ENCODE peak calls at places on chromosomes 7 and 10, in four cellular contexts. M is GM12865, J is NB4, B is HepG2. A is an unnamed sample.

GRCh38 chr7:5388273-5388866 is 35.3 kb downstream of the TNRC18 start:
- DNase-seq in M (no peak), B (no peak), J (no peak), A (no peak)

GRCh38 chr10:70162892-70163201 is 7.5 kb downstream of the SAR1A start:
- DNase-seq in J (peak), M (peak), B (no peak), A (no peak)

GRCh38 chr10:117138838-117139580 is 939 bp upstream of the VAX1 start:
- DNase-seq in M (no peak), B (no peak), J (no peak), A (no peak)

GRCh38 chr10:63431962-63432797 is 33.6 kb downstream of the JMJD1C start:
- DNase-seq in M (peak), B (no peak), J (peak), A (no peak)

GRCh38 chr10:129963831-129964501 is at the start of gene EBF3:
- DNase-seq in B (no peak), J (peak), M (no peak), A (peak)

GRCh38 chr10:50469778-50470193 is 154.0 kb downstream of the SGMS1 start:
- DNase-seq in J (peak), B (no peak), M (peak), A (no peak)

GRCh38 chr10:123160311-123160980 is 6.2 kb downstream of the BUB3 start:
- DNase-seq in M (peak), J (peak), B (no peak), A (no peak)

GRCh38 chr10:43354879-43355380 is 16.5 kb upstream of the FXYD4 start:
- DNase-seq in B (no peak), M (no peak), J (no peak), A (no peak)

GRCh38 chr7:99326408-99326782 is 697 bp downstream of the ARPC1A start:
- DNase-seq in M (no peak), B (no peak), J (no peak), A (no peak)

GRCh38 chr7:956031-956430 is 1.6 kb upstream of the ADAP1 start:
- DNase-seq in J (peak), B (no peak), M (no peak), A (no peak)

GRCh38 chr10:72016608-72017310 is 52.6 kb downstream of the CHST3 start:
- DNase-seq in B (no peak), M (no peak), J (no peak), A (no peak)

GRCh38 chr10:95756796-95757657 is 1.1 kb downstream of the ENTPD1 start:
- DNase-seq in M (peak), J (peak), B (no peak), A (no peak)

GRCh38 chr10:43816351-43817321 is 168.0 kb upstream of the ZNF32 start:
- DNase-seq in M (peak), J (peak), B (no peak), A (no peak)

GRCh38 chr10:127012769-127013152 is 107.5 kb downstream of the DOCK1 start:
- DNase-seq in J (no peak), M (no peak), B (no peak), A (no peak)

GRCh38 chr7:22442187-22442886 is 57.7 kb downstream of the STEAP1B start:
- DNase-seq in M (no peak), B (peak), J (no peak), A (no peak)

GRCh38 chr10:110008518-110009339 is 945 bp downstream of the ADD3 start:
- DNase-seq in B (peak), J (peak), M (peak), A (no peak)

GRCh38 chr10:14779053-14779649 is 4.5 kb upstream of the FAM107B start:
- DNase-seq in M (no peak), J (no peak), B (no peak), A (no peak)

GRCh38 chr7:44396931-44397525 is 71.6 kb upstream of the CAMK2B start:
- DNase-seq in J (no peak), M (no peak), B (no peak), A (no peak)

GRCh38 chr7:25964483-25964961 is 187.5 kb upstream of the NFE2L3 start:
- DNase-seq in J (no peak), B (no peak), M (peak), A (no peak)

GRCh38 chr7:73718905-73719805 is at the start of gene STX1A:
- DNase-seq in M (peak), B (peak), J (peak), A (peak)

GRCh38 chr10:46530249-46531186 is 25.9 kb downstream of the GPRIN2 start:
- DNase-seq in B (peak), M (no peak), J (peak), A (no peak)

GRCh38 chr7:2821842-2822507 is 22.1 kb downstream of the GNA12 start:
- DNase-seq in J (no peak), M (peak), B (no peak), A (no peak)

GRCh38 chr7:2820508-2820934 is 23.6 kb downstream of the GNA12 start:
- DNase-seq in J (peak), M (no peak), B (peak), A (no peak)

GRCh38 chr7:2819954-2820397 is 24.1 kb downstream of the GNA12 start:
- DNase-seq in M (no peak), J (no peak), B (no peak), A (no peak)

GRCh38 chr7:2823124-2823523 is 21.0 kb downstream of the GNA12 start:
- DNase-seq in M (no peak), J (no peak), B (no peak), A (no peak)

GRCh38 chr7:2821161-2821841 is 22.8 kb downstream of the GNA12 start:
- DNase-seq in J (peak), M (peak), B (no peak), A (no peak)
- TF ChIP-seq CTCF in J (no peak), M (no peak), B (peak), A (no peak)

GRCh38 chr7:7164590-7164989 is 17.8 kb upstream of the C1GALT1 start:
- DNase-seq in J (no peak), B (no peak), M (no peak), A (no peak)

GRCh38 chr7:7165372-7165771 is 17.0 kb upstream of the C1GALT1 start:
- DNase-seq in J (no peak), B (no peak), M (no peak), A (no peak)

GRCh38 chr7:7169296-7169695 is 13.0 kb upstream of the C1GALT1 start:
- DNase-seq in J (no peak), B (no peak), M (no peak), A (no peak)

GRCh38 chr7:7166318-7166717 is 16.0 kb upstream of the C1GALT1 start:
- DNase-seq in B (no peak), J (no peak), M (no peak), A (no peak)
- TF ChIP-seq CTCF in B (no peak), J (no peak), M (no peak), A (no peak)

GRCh38 chr7:97219237-97219636 is 101.7 kb downstream of the SDHAF3 start:
- DNase-seq in J (no peak), M (no peak), B (no peak), A (no peak)

GRCh38 chr7:97218767-97219166 is 101.3 kb downstream of the SDHAF3 start:
- DNase-seq in B (no peak), M (no peak), J (no peak), A (no peak)

DNA sequence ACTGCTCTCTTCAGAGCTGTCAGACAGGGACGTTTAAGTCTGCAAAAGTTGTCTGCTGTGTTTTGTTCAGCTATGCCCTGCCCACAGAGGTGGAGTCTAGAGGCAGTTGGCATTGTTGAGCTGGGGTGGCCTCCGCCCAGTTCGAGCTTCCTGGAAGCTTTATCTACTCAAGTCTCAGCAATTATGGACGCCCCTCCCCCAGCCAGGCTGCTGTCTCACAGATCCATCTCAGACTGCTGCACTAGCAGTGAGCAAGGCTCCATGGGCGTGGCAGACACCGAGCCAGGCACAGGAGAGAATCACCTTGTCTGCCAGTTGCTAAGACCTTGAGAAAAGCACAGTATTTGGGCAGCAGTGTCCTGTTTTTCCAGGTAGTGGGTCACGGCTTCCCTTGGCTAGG is 98.1 kb downstream of the SDHAF3 start:
- DNase-seq in J (no peak), M (no peak), B (no peak), A (no peak)
- TF ChIP-seq CTCF in J (no peak), M (no peak), B (no peak), A (no peak)

GRCh38 chr10:49105076-49105475 is 10.2 kb downstream of the VSTM4 start:
- DNase-seq in B (no peak), J (no peak), M (no peak), A (no peak)

GRCh38 chr10:49103761-49104160 is 11.6 kb downstream of the VSTM4 start:
- DNase-seq in M (no peak), J (no peak), B (no peak), A (no peak)

GRCh38 chr10:49107111-49107889 is 8.0 kb downstream of the VSTM4 start:
- DNase-seq in B (no peak), J (no peak), M (no peak), A (peak)

GRCh38 chr10:49106451-49106850 is 8.9 kb downstream of the VSTM4 start:
- DNase-seq in M (no peak), J (no peak), B (no peak), A (no peak)

DNA sequence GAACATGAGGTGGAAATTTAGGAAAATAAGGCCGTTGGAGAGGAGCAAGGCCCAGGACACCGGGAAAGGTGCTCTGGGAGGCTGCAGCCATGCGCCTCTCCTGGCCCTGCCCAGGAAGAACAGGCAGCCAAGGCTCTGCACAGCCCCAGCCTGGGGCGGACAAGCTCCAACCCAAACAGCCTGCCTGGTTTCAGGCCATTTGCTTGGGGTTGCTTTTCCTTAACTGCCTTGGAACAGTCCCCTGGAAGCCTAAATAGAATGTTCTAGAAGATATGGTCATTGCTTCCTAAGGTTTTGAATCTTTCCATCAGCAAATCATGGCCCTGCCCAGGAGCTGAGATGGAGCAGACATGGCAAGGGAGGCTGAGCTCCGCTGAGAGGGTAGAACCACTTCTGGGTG is 11.0 kb downstream of the VSTM4 start:
- DNase-seq in B (no peak), M (no peak), J (no peak), A (no peak)
- TF ChIP-seq CTCF in B (no peak), M (no peak), J (no peak), A (no peak)

GRCh38 chr7:36312915-36313334 is 76.7 kb upstream of the ANLN start:
- DNase-seq in B (no peak), J (no peak), M (no peak), A (no peak)
- TF ChIP-seq CTCF in B (no peak), J (no peak), M (no peak), A (no peak)

A was measured in mesothelial cell of epicardium.